ENCODE peak calls at places on chromosome 11, in seven cellular contexts. One of them, this sample, is unnamed.

GRCh38 chr11:72136677-72137255 is 1.2 kb downstream of the FOLR3 start:
- DNase-seq in neural crest cell: no peak
- DNase-seq in CD14-positive monocyte: no peak
- DNase-seq in epithelial cell of proximal tubule: no peak
- DNase-seq in stomach: no peak
- DNase-seq in fibroblast of lung: no peak
- DNase-seq in lower leg skin: no peak
- DNase-seq in this sample: no peak

GRCh38 chr11:36023922-36024321 is 80.1 kb downstream of the LDLRAD3 start:
- DNase-seq in neural crest cell: no peak
- DNase-seq in CD14-positive monocyte: no peak
- DNase-seq in epithelial cell of proximal tubule: no peak
- DNase-seq in stomach: no peak
- DNase-seq in fibroblast of lung: peak
- DNase-seq in lower leg skin: no peak
- DNase-seq in this sample: no peak

GRCh38 chr11:46555269-46556054 is 38.4 kb downstream of the AMBRA1 start:
- DNase-seq in neural crest cell: no peak
- DNase-seq in CD14-positive monocyte: no peak
- DNase-seq in epithelial cell of proximal tubule: no peak
- DNase-seq in stomach: no peak
- DNase-seq in fibroblast of lung: peak
- DNase-seq in lower leg skin: no peak
- DNase-seq in this sample: no peak

GRCh38 chr11:119147604-119148333 is 1.1 kb upstream of the ABCG4 start:
- DNase-seq in neural crest cell: no peak
- DNase-seq in CD14-positive monocyte: no peak
- DNase-seq in epithelial cell of proximal tubule: no peak
- DNase-seq in stomach: no peak
- DNase-seq in fibroblast of lung: no peak
- DNase-seq in lower leg skin: no peak
- DNase-seq in this sample: no peak

GRCh38 chr11:109362059-109362458 is 59.9 kb upstream of the C11orf87 start:
- DNase-seq in neural crest cell: no peak
- DNase-seq in CD14-positive monocyte: no peak
- DNase-seq in epithelial cell of proximal tubule: no peak
- DNase-seq in stomach: no peak
- DNase-seq in fibroblast of lung: no peak
- DNase-seq in lower leg skin: no peak
- DNase-seq in this sample: no peak

GRCh38 chr11:114061053-114062049 is 1.8 kb downstream of the ZBTB16 start:
- DNase-seq in neural crest cell: no peak
- DNase-seq in CD14-positive monocyte: no peak
- DNase-seq in epithelial cell of proximal tubule: no peak
- DNase-seq in stomach: peak
- DNase-seq in fibroblast of lung: peak
- DNase-seq in lower leg skin: no peak
- DNase-seq in this sample: peak

GRCh38 chr11:88414385-88414861 is 76.9 kb upstream of the CTSC start:
- DNase-seq in neural crest cell: no peak
- DNase-seq in CD14-positive monocyte: peak
- DNase-seq in epithelial cell of proximal tubule: no peak
- DNase-seq in stomach: no peak
- DNase-seq in fibroblast of lung: peak
- DNase-seq in lower leg skin: peak
- DNase-seq in this sample: peak

GRCh38 chr11:7759010-7759409 is 37.7 kb downstream of the OR5P2 start:
- DNase-seq in neural crest cell: no peak
- DNase-seq in CD14-positive monocyte: no peak
- DNase-seq in epithelial cell of proximal tubule: no peak
- DNase-seq in stomach: no peak
- DNase-seq in fibroblast of lung: no peak
- DNase-seq in lower leg skin: no peak
- DNase-seq in this sample: no peak

GRCh38 chr11:85717360-85717927 is 31.4 kb upstream of the CCDC89 start:
- DNase-seq in neural crest cell: no peak
- DNase-seq in CD14-positive monocyte: no peak
- DNase-seq in epithelial cell of proximal tubule: no peak
- DNase-seq in stomach: no peak
- DNase-seq in fibroblast of lung: no peak
- DNase-seq in lower leg skin: no peak
- DNase-seq in this sample: no peak

GRCh38 chr11:120432056-120433018 is 79.2 kb upstream of the GRIK4 start:
- DNase-seq in neural crest cell: no peak
- DNase-seq in CD14-positive monocyte: no peak
- DNase-seq in epithelial cell of proximal tubule: peak
- DNase-seq in stomach: no peak
- DNase-seq in fibroblast of lung: peak
- DNase-seq in lower leg skin: peak
- DNase-seq in this sample: no peak

GRCh38 chr11:73178681-73179080 is 36.6 kb upstream of the FCHSD2 start:
- DNase-seq in neural crest cell: no peak
- DNase-seq in CD14-positive monocyte: no peak
- DNase-seq in epithelial cell of proximal tubule: no peak
- DNase-seq in stomach: no peak
- DNase-seq in fibroblast of lung: no peak
- DNase-seq in lower leg skin: no peak
- DNase-seq in this sample: peak

GRCh38 chr11:116927163-116927772 is 89.8 kb upstream of the APOA1 start:
- DNase-seq in neural crest cell: peak
- DNase-seq in CD14-positive monocyte: no peak
- DNase-seq in epithelial cell of proximal tubule: no peak
- DNase-seq in stomach: no peak
- DNase-seq in fibroblast of lung: no peak
- DNase-seq in lower leg skin: no peak
- DNase-seq in this sample: no peak
- TF ChIP-seq CTCF in neural crest cell: peak
- TF ChIP-seq CTCF in CD14-positive monocyte: peak
- TF ChIP-seq CTCF in epithelial cell of proximal tubule: peak
- TF ChIP-seq CTCF in stomach: no peak
- TF ChIP-seq CTCF in fibroblast of lung: peak
- TF ChIP-seq CTCF in lower leg skin: no peak
- TF ChIP-seq CTCF in this sample: peak

GRCh38 chr11:112555491-112556364 is 295.1 kb upstream of the PLET1 start:
- DNase-seq in neural crest cell: peak
- DNase-seq in CD14-positive monocyte: no peak
- DNase-seq in epithelial cell of proximal tubule: no peak
- DNase-seq in stomach: peak
- DNase-seq in fibroblast of lung: peak
- DNase-seq in lower leg skin: no peak
- DNase-seq in this sample: peak
- TF ChIP-seq CTCF in neural crest cell: peak
- TF ChIP-seq CTCF in CD14-positive monocyte: peak
- TF ChIP-seq CTCF in epithelial cell of proximal tubule: peak
- TF ChIP-seq CTCF in stomach: peak
- TF ChIP-seq CTCF in fibroblast of lung: peak
- TF ChIP-seq CTCF in lower leg skin: no peak
- TF ChIP-seq CTCF in this sample: peak

GRCh38 chr11:63573881-63574855 is 11.0 kb upstream of the PLAAT2 start:
- DNase-seq in neural crest cell: no peak
- DNase-seq in CD14-positive monocyte: no peak
- DNase-seq in epithelial cell of proximal tubule: no peak
- DNase-seq in stomach: peak
- DNase-seq in fibroblast of lung: peak
- DNase-seq in lower leg skin: no peak
- DNase-seq in this sample: peak
- TF ChIP-seq CTCF in neural crest cell: no peak
- TF ChIP-seq CTCF in CD14-positive monocyte: no peak
- TF ChIP-seq CTCF in epithelial cell of proximal tubule: no peak
- TF ChIP-seq CTCF in stomach: no peak
- TF ChIP-seq CTCF in fibroblast of lung: peak
- TF ChIP-seq CTCF in lower leg skin: no peak
- TF ChIP-seq CTCF in this sample: no peak

DNA sequence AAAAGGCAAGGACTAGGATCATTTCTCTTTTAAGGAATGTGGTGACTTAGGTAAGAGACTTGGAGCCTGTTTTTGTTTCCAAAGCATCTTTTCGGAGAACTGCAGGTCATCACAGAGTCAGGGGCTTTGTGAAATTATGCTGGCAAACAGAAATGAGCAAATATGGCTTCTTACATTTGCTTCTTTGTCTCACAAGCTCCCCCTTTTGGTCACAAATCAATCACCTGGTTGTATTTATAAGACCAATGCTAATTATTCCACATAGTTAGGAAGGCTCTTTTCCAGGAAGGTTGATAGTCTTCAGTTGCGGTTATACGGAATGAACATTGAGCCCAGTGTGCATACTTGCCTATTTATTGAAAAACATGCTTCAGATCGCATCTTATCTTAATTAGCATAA is 34.6 kb upstream of the CEP126 start:
- DNase-seq in neural crest cell: no peak
- DNase-seq in CD14-positive monocyte: no peak
- DNase-seq in epithelial cell of proximal tubule: peak
- DNase-seq in stomach: no peak
- DNase-seq in fibroblast of lung: peak
- DNase-seq in lower leg skin: no peak
- DNase-seq in this sample: no peak
- TF ChIP-seq CTCF in neural crest cell: peak
- TF ChIP-seq CTCF in CD14-positive monocyte: peak
- TF ChIP-seq CTCF in epithelial cell of proximal tubule: peak
- TF ChIP-seq CTCF in stomach: no peak
- TF ChIP-seq CTCF in fibroblast of lung: peak
- TF ChIP-seq CTCF in lower leg skin: no peak
- TF ChIP-seq CTCF in this sample: no peak

GRCh38 chr11:1389932-1390587 is at the start of gene BRSK2:
- DNase-seq in neural crest cell: no peak
- DNase-seq in CD14-positive monocyte: peak
- DNase-seq in epithelial cell of proximal tubule: no peak
- DNase-seq in stomach: no peak
- DNase-seq in fibroblast of lung: no peak
- DNase-seq in lower leg skin: no peak
- DNase-seq in this sample: no peak

GRCh38 chr11:1387521-1387920 is 2.2 kb upstream of the BRSK2 start:
- DNase-seq in neural crest cell: no peak
- DNase-seq in CD14-positive monocyte: peak
- DNase-seq in epithelial cell of proximal tubule: no peak
- DNase-seq in stomach: no peak
- DNase-seq in fibroblast of lung: no peak
- DNase-seq in lower leg skin: no peak
- DNase-seq in this sample: no peak

GRCh38 chr11:1389103-1389931 is 417 bp upstream of the BRSK2 start:
- DNase-seq in neural crest cell: peak
- DNase-seq in CD14-positive monocyte: peak
- DNase-seq in epithelial cell of proximal tubule: peak
- DNase-seq in stomach: peak
- DNase-seq in fibroblast of lung: peak
- DNase-seq in lower leg skin: peak
- DNase-seq in this sample: peak

GRCh38 chr11:1388763-1389102 is 1.0 kb upstream of the BRSK2 start:
- DNase-seq in neural crest cell: no peak
- DNase-seq in CD14-positive monocyte: no peak
- DNase-seq in epithelial cell of proximal tubule: no peak
- DNase-seq in stomach: no peak
- DNase-seq in fibroblast of lung: no peak
- DNase-seq in lower leg skin: no peak
- DNase-seq in this sample: no peak

GRCh38 chr11:1387961-1388762 is 1.6 kb upstream of the BRSK2 start:
- DNase-seq in neural crest cell: no peak
- DNase-seq in CD14-positive monocyte: no peak
- DNase-seq in epithelial cell of proximal tubule: no peak
- DNase-seq in stomach: no peak
- DNase-seq in fibroblast of lung: no peak
- DNase-seq in lower leg skin: no peak
- DNase-seq in this sample: no peak
- TF ChIP-seq CTCF in neural crest cell: peak
- TF ChIP-seq CTCF in CD14-positive monocyte: no peak
- TF ChIP-seq CTCF in epithelial cell of proximal tubule: peak
- TF ChIP-seq CTCF in stomach: no peak
- TF ChIP-seq CTCF in fibroblast of lung: no peak
- TF ChIP-seq CTCF in lower leg skin: no peak
- TF ChIP-seq CTCF in this sample: no peak

This sample was measured in tibial artery.